ENCODE peak calls at places on chromosome 1, in seven cellular contexts. E, J, M, A, V, O and W are unnamed samples.

GRCh38 chr1:7921766-7922165 is 18.9 kb downstream of the TNFRSF9 start:
- DNase-seq in E (no peak), J (no peak), M (no peak), A (no peak), V (no peak), O (no peak), W (no peak)

GRCh38 chr1:29121951-29122661 is 1.6 kb downstream of the TMEM200B start:
- DNase-seq in E (peak), J (no peak), M (no peak), A (peak), V (no peak), O (peak), W (peak)

GRCh38 chr1:70222716-70223235 is 1.6 kb downstream of the SRSF11 start:
- DNase-seq in E (no peak), J (no peak), M (no peak), A (no peak), V (no peak), O (no peak), W (no peak)

GRCh38 chr1:159408862-159409400 is 23.1 kb upstream of the OR10J4 start:
- DNase-seq in E (no peak), J (no peak), M (no peak), A (no peak), V (no peak), O (no peak), W (no peak)

GRCh38 chr1:218865591-218865990 is 308.1 kb upstream of the LYPLAL1 start:
- DNase-seq in E (no peak), J (no peak), M (peak), A (no peak), V (no peak), O (peak), W (no peak)

GRCh38 chr1:192977089-192977706 is 82.0 kb downstream of the UCHL5 start:
- DNase-seq in E (no peak), J (no peak), M (no peak), A (no peak), V (no peak), O (no peak), W (peak)

GRCh38 chr1:10598088-10598712 is 123.5 kb downstream of the PEX14 start:
- DNase-seq in E (peak), J (no peak), M (no peak), A (no peak), V (no peak), O (no peak), W (peak)

GRCh38 chr1:54798769-54799641 is 2.1 kb downstream of the TTC22 start:
- DNase-seq in E (no peak), J (no peak), M (no peak), A (peak), V (no peak), O (peak), W (no peak)

GRCh38 chr1:22342734-22343191 is 108.9 kb upstream of the ZBTB40 start:
- DNase-seq in E (no peak), J (no peak), M (no peak), A (no peak), V (no peak), O (no peak), W (no peak)

GRCh38 chr1:91781371-91781825 is 104.6 kb downstream of the TGFBR3 start:
- DNase-seq in E (no peak), J (no peak), M (peak), A (no peak), V (no peak), O (peak), W (no peak)

GRCh38 chr1:58581641-58582040 is 4.6 kb upstream of the TACSTD2 start:
- DNase-seq in E (no peak), J (no peak), M (no peak), A (no peak), V (no peak), O (no peak), W (no peak)

GRCh38 chr1:191693797-191694196 is 464.5 kb upstream of the RGS18 start:
- DNase-seq in E (no peak), J (no peak), M (no peak), A (no peak), V (no peak), O (no peak), W (no peak)

GRCh38 chr1:27153549-27153886 is 1.4 kb downstream of the SLC9A1 start:
- DNase-seq in E (no peak), J (no peak), M (peak), A (no peak), V (no peak), O (no peak), W (no peak)

GRCh38 chr1:21270086-21270689 is 20.1 kb downstream of the ECE1 start:
- DNase-seq in E (peak), J (peak), M (peak), A (peak), V (peak), O (peak), W (peak)

GRCh38 chr1:55500601-55501000 is 285.4 kb upstream of the USP24 start:
- DNase-seq in E (no peak), J (no peak), M (peak), A (no peak), V (no peak), O (peak), W (no peak)

GRCh38 chr1:89822999-89823628 is 2.3 kb downstream of the LRRC8D start:
- DNase-seq in E (no peak), J (no peak), M (no peak), A (no peak), V (no peak), O (peak), W (no peak)

GRCh38 chr1:112743174-112744018 is 28.3 kb upstream of the PPM1J start:
- DNase-seq in E (peak), J (no peak), M (peak), A (no peak), V (no peak), O (peak), W (no peak)

GRCh38 chr1:52032124-52032784 is 1.4 kb downstream of the KTI12 start:
- DNase-seq in E (no peak), J (no peak), M (no peak), A (no peak), V (no peak), O (no peak), W (no peak)

GRCh38 chr1:195075973-195076372 is 1532.3 kb downstream of the KCNT2 start:
- DNase-seq in E (no peak), J (no peak), M (no peak), A (no peak), V (no peak), O (no peak), W (no peak)

GRCh38 chr1:233240839-233241682 is 54.5 kb downstream of the PCNX2 start:
- DNase-seq in E (peak), J (no peak), M (peak), A (peak), V (no peak), O (peak), W (peak)

GRCh38 chr1:39509360-39510009 is 18.0 kb downstream of the BMP8A start:
- DNase-seq in E (no peak), J (no peak), M (peak), A (peak), V (no peak), O (no peak), W (peak)

GRCh38 chr1:20069932-20070331 is at the start of gene PLA2G5:
- DNase-seq in E (peak), J (no peak), M (no peak), A (no peak), V (no peak), O (peak), W (peak)

GRCh38 chr1:116152577-116152943 is 41.4 kb downstream of the MAB21L3 start:
- DNase-seq in E (no peak), J (no peak), M (no peak), A (no peak), V (no peak), O (no peak), W (no peak)

GRCh38 chr1:88768816-88769215 is 84.7 kb downstream of the PKN2 start:
- DNase-seq in E (no peak), J (no peak), M (no peak), A (no peak), V (no peak), O (no peak), W (no peak)